ENCODE peak calls at places on chromosomes 12 and 14, in nine cellular contexts. M is A549; U is amniotic stem cell; Z is HL-60; R is activated gamma-delta T cell; K is progenitor cell of endocrine pancreas; V is activated CD8-positive, alpha-beta T cell treated with anti-CD3 and anti-CD28 coated beads for 36 hours; T is left ventricle myocardium superior; O is tibial nerve. H is an unnamed sample.

GRCh38 chr12:68042212-68042699 is 53.0 kb downstream of the IFNG-AS1 start:
- DNase-seq in M (no peak), V (peak), U (no peak), Z (no peak), R (no peak), O (no peak), K (no peak), T (no peak), H (no peak)

GRCh38 chr14:63438065-63438757 is 105.0 kb downstream of the PPP2R5E start:
- DNase-seq in U (peak), M (peak), V (peak), T (peak), K (no peak), Z (peak), O (peak), R (no peak), H (no peak)

GRCh38 chr12:108638141-108638823 is 4.6 kb upstream of the SELPLG start:
- DNase-seq in V (no peak), R (no peak), K (no peak), U (no peak), M (no peak), O (no peak), T (peak), Z (no peak), H (no peak)

GRCh38 chr12:126636798-126637197 is 1571.6 kb downstream of the AACS start:
- DNase-seq in R (no peak), Z (no peak), O (no peak), V (no peak), T (no peak), U (no peak), K (no peak), M (no peak), H (no peak)

GRCh38 chr12:69097619-69098368 is 141.6 kb upstream of the CPSF6 start:
- DNase-seq in T (no peak), O (no peak), U (no peak), K (no peak), Z (no peak), V (no peak), M (no peak), R (no peak), H (no peak)

GRCh38 chr14:54362759-54363437 is 33.9 kb upstream of the CDKN3 start:
- DNase-seq in O (no peak), T (no peak), V (no peak), U (no peak), K (no peak), Z (no peak), R (no peak), M (no peak), H (no peak)

GRCh38 chr14:105355850-105356604 is 41.5 kb downstream of the PACS2 start:
- DNase-seq in K (no peak), R (no peak), M (no peak), U (no peak), T (no peak), V (no peak), Z (no peak), O (no peak), H (no peak)

GRCh38 chr14:77299776-77300175 is 20.9 kb downstream of the POMT2 start:
- DNase-seq in M (no peak), K (no peak), U (no peak), T (no peak), R (no peak), O (no peak), V (no peak), Z (no peak), H (no peak)

GRCh38 chr14:43647302-43647701 is 859.8 kb downstream of the FSCB start:
- DNase-seq in O (no peak), Z (peak), M (peak), R (no peak), K (no peak), V (peak), U (no peak), T (no peak), H (no peak)